ENCODE peak calls at places on chromosome 1, in ten cellular contexts. Q is AG10803, W is fibroblast of the aortic adventitia, D is adrenal gland, B is kidney, L is IMR-90, X is uterus, Y is heart right ventricle, G is SJSA1, T is choroid plexus epithelial cell. N is an unnamed sample.
A peak's percentile ranks its signal among the peaks of the same experiment; 100 is the strongest.

GRCh38 chr1:11797525-11798216 is 8.1 kb downstream of the MTHFR start:
- DNase-seq in T (peak; percentile 88), X (no peak), W (peak; percentile 96), G (no peak), Y (peak; percentile 69), Q (no peak), L (peak; percentile 51), D (no peak), B (peak; percentile 89), N (peak; percentile 87)

GRCh38 chr1:65229754-65230339 is 79.5 kb upstream of the DNAJC6 start:
- DNase-seq in X (no peak), Y (no peak), L (no peak), B (no peak), W (no peak), G (no peak), Q (no peak), T (no peak), D (no peak), N (no peak)

GRCh38 chr1:89633745-89634625 is 1.1 kb downstream of the LRRC8C start:
- DNase-seq in L (peak; percentile 48), Q (peak; percentile 31), Y (no peak), B (no peak), X (peak; percentile 44), T (peak; percentile 49), W (peak; percentile 57), G (peak; percentile 56), D (peak; percentile 39), N (peak; percentile 50)

GRCh38 chr1:222138095-222138494 is 396.2 kb upstream of the DUSP10 start:
- DNase-seq in T (no peak), G (no peak), B (no peak), X (no peak), D (no peak), W (no peak), Q (no peak), Y (no peak), L (no peak), N (no peak)

GRCh38 chr1:28246427-28246832 is 10.5 kb downstream of the ATP5IF1 start:
- DNase-seq in T (peak; percentile 57), D (no peak), G (no peak), W (no peak), X (no peak), L (peak; percentile 47), Q (no peak), B (no peak), Y (no peak), N (peak; percentile 64)

GRCh38 chr1:155052412-155053400 is 1.6 kb downstream of the ADAM15 start:
- DNase-seq in D (no peak), X (peak; percentile 62), W (no peak), Y (peak; percentile 62), B (peak; percentile 82), L (no peak), Q (no peak), G (no peak), T (no peak), N (peak; percentile 17)

GRCh38 chr1:212967767-212968166 is 17.4 kb downstream of the VASH2 start:
- DNase-seq in X (no peak), Q (peak; percentile 39), D (no peak), L (peak; percentile 64), B (no peak), T (peak; percentile 64), Y (no peak), G (no peak), W (peak; percentile 29), N (peak; percentile 48)

GRCh38 chr1:233614173-233614742 is 352 bp downstream of the KCNK1 start:
- DNase-seq in W (peak; percentile 47), Q (peak; percentile 45), G (no peak), X (peak; percentile 32), D (peak; percentile 41), B (peak; percentile 82), T (peak; percentile 34), Y (peak; percentile 31), L (peak; percentile 19), N (peak; percentile 56)

GRCh38 chr1:218967254-218967653 is 206.4 kb upstream of the LYPLAL1 start:
- DNase-seq in W (no peak), G (no peak), L (no peak), Q (no peak), Y (no peak), T (no peak), B (no peak), D (no peak), X (no peak), N (no peak)

GRCh38 chr1:183739640-183740385 is 65.1 kb upstream of the RGL1 start:
- DNase-seq in Y (no peak), T (no peak), L (peak; percentile 36), W (no peak), D (no peak), Q (peak; percentile 18), B (no peak), G (peak; percentile 46), X (no peak), N (no peak)

GRCh38 chr1:41741244-41741643 is 177.5 kb downstream of the HIVEP3 start:
- DNase-seq in L (no peak), Q (no peak), B (no peak), Y (no peak), G (no peak), T (no peak), D (no peak), W (no peak), X (no peak), N (no peak)

GRCh38 chr1:243525085-243525487 is 269.2 kb downstream of the SDCCAG8 start:
- DNase-seq in Q (peak; percentile 60), Y (no peak), W (peak; percentile 92), D (no peak), G (peak; percentile 88), T (peak; percentile 63), B (no peak), L (peak; percentile 87), X (no peak), N (peak; percentile 71)

GRCh38 chr1:150152182-150152536 is 2.4 kb downstream of the PLEKHO1 start:
- DNase-seq in L (no peak), B (no peak), Q (no peak), G (no peak), W (no peak), D (no peak), X (no peak), T (no peak), Y (no peak), N (no peak)

GRCh38 chr1:201502511-201502857 is 4.4 kb downstream of the CSRP1 start:
- DNase-seq in T (no peak), D (no peak), Y (no peak), L (no peak), Q (no peak), G (no peak), B (no peak), X (no peak), W (no peak), N (no peak)

GRCh38 chr1:246695136-246695535 is 29.1 kb upstream of the SCCPDH start:
- DNase-seq in T (no peak), W (no peak), Y (no peak), X (no peak), L (peak; percentile 41), Q (peak; percentile 32), B (no peak), G (no peak), D (peak; percentile 51), N (peak; percentile 50)

GRCh38 chr1:246689409-246689997 is 34.7 kb upstream of the SCCPDH start:
- DNase-seq in G (peak; percentile 76), L (peak; percentile 66), X (peak; percentile 36), Y (peak; percentile 54), T (peak; percentile 78), Q (peak; percentile 72), D (peak; percentile 63), B (peak; percentile 83), W (peak; percentile 80), N (peak; percentile 77)

GRCh38 chr1:246687002-246687401 is 37.2 kb upstream of the SCCPDH start:
- DNase-seq in T (no peak), Q (no peak), X (no peak), W (no peak), G (no peak), Y (no peak), L (no peak), B (no peak), D (no peak), N (no peak)

GRCh38 chr1:246691622-246692495 is 32.4 kb upstream of the SCCPDH start:
- DNase-seq in B (no peak), D (no peak), Y (no peak), L (no peak), T (no peak), Q (peak; percentile 32), W (peak; percentile 10), G (no peak), X (no peak), N (peak; percentile 36)

GRCh38 chr1:246690100-246690499 is 34.1 kb upstream of the SCCPDH start:
- DNase-seq in G (no peak), X (no peak), L (no peak), Q (no peak), B (no peak), Y (no peak), T (no peak), D (no peak), W (no peak), N (no peak)
- H3K4me3 ChIP-seq in G (no peak overlapping the region), X (no peak overlapping the region), L (no peak overlapping the region), Q (no peak overlapping the region), B (no peak overlapping the region), Y (peak overlapping the region; percentile 50), T (no peak overlapping the region), D (no peak overlapping the region), W (no peak overlapping the region), N (no peak overlapping the region)

GRCh38 chr1:3070654-3071506 is 1.9 kb downstream of the PRDM16 start:
- DNase-seq in Y (no peak), Q (no peak), D (no peak), W (no peak), X (no peak), L (no peak), B (peak; percentile 73), T (no peak), G (no peak), N (peak; percentile 6)
- H3K4me3 ChIP-seq in Y (peak overlapping the region; percentile 87), Q (peak overlapping the region; percentile 12), D (no peak overlapping the region), W (peak overlapping the region; percentile 70), X (peak overlapping the region; percentile 41), L (peak overlapping the region; percentile 2), B (peak overlapping the region; percentile 45), T (no peak overlapping the region), G (peak overlapping the region; percentile 9), N (no peak overlapping the region)

DNA sequence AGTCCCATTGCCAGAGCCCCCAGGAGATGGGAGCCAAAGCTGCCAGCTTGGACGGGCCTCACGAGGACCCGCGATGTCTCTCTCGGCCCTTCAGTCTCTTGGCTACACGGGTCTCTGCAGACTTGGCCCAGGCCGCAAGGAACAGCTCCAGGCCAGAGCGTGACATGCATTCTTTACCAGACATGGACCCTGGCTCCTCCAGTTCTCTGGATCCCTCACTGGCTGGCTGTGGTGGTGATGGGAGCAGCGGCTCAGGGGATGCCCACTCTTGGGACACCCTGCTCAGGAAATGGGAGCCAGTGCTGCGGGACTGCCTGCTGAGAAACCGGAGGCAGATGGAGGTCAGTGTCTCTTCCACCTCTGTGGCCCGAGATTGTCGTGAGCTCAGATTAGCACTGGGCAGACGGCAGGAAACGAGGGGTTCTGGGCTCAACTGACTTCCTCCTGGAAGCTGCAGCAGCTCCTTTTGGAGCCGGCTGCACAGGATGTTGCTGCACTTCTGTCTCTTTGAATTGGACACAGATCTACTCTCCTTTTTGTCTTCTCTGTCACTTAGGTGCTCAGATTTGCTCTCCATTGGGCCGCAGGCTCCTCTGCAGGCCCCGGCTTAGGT is 68.0 kb downstream of the DISC1 start:
- DNase-seq in L (no peak), G (no peak), W (no peak), T (no peak), Y (no peak), D (no peak), Q (no peak), X (no peak), B (no peak), N (no peak)
- H3K4me3 ChIP-seq in L (no peak overlapping the region), G (no peak overlapping the region), W (no peak overlapping the region), T (no peak overlapping the region), Y (no peak overlapping the region), D (no peak overlapping the region), Q (no peak overlapping the region), X (no peak overlapping the region), B (no peak overlapping the region), N (no peak overlapping the region)

GRCh38 chr1:190328871-190329270 is 148.8 kb downstream of the BRINP3 start:
- DNase-seq in L (no peak), T (no peak), D (no peak), G (no peak), Y (no peak), Q (no peak), X (no peak), B (no peak), W (no peak), N (no peak)
- H3K4me3 ChIP-seq in L (no peak overlapping the region), T (no peak overlapping the region), D (no peak overlapping the region), G (no peak overlapping the region), Y (no peak overlapping the region), Q (no peak overlapping the region), X (no peak overlapping the region), B (no peak overlapping the region), W (no peak overlapping the region), N (no peak overlapping the region)